ENCODE peak calls at places on chromosomes 6 and 20, in nine cellular contexts. One of them, this sample, is unnamed.
A peak's percentile ranks its signal among the peaks of the same experiment; 100 is the strongest.

GRCh38 chr6:167098825-167099225 is 24.1 kb upstream of the CCR6 start:
- DNase-seq in GM23248: no peak
- DNase-seq in OCI-LY7: no peak
- DNase-seq in GM23338: no peak
- DNase-seq in neural progenitor cell: no peak
- DNase-seq in PC-3: no peak
- DNase-seq in SK-N-SH: no peak
- DNase-seq in HCT116: no peak
- DNase-seq in MM.1S: no peak
- DNase-seq in this sample: no peak

GRCh38 chr6:25481267-25481666 is 170.7 kb upstream of the SCGN start:
- DNase-seq in HCT116: no peak
- DNase-seq in MM.1S: no peak
- DNase-seq in GM23338: no peak
- DNase-seq in SK-N-SH: no peak
- DNase-seq in GM23248: no peak
- DNase-seq in PC-3: no peak
- DNase-seq in neural progenitor cell: no peak
- DNase-seq in OCI-LY7: no peak
- DNase-seq in this sample: no peak

GRCh38 chr6:5967594-5967993 is 39.1 kb downstream of the NRN1 start:
- DNase-seq in PC-3: peak; percentile 6
- DNase-seq in MM.1S: no peak
- DNase-seq in neural progenitor cell: no peak
- DNase-seq in GM23248: peak; percentile 37
- DNase-seq in OCI-LY7: no peak
- DNase-seq in GM23338: no peak
- DNase-seq in HCT116: no peak
- DNase-seq in SK-N-SH: no peak
- DNase-seq in this sample: no peak

GRCh38 chr6:123064038-123064437 is 68.0 kb downstream of the CLVS2 start:
- DNase-seq in GM23248: no peak
- DNase-seq in OCI-LY7: no peak
- DNase-seq in PC-3: no peak
- DNase-seq in GM23338: no peak
- DNase-seq in SK-N-SH: no peak
- DNase-seq in HCT116: no peak
- DNase-seq in MM.1S: no peak
- DNase-seq in neural progenitor cell: no peak
- DNase-seq in this sample: no peak

GRCh38 chr6:129131282-129131681 is 248.3 kb downstream of the LAMA2 start:
- DNase-seq in neural progenitor cell: no peak
- DNase-seq in MM.1S: no peak
- DNase-seq in GM23248: no peak
- DNase-seq in GM23338: no peak
- DNase-seq in SK-N-SH: no peak
- DNase-seq in OCI-LY7: no peak
- DNase-seq in HCT116: no peak
- DNase-seq in PC-3: no peak
- DNase-seq in this sample: no peak

GRCh38 chr6:33343953-33344611 is 26.5 kb upstream of the ZBTB22 start:
- DNase-seq in GM23248: no peak
- DNase-seq in HCT116: no peak
- DNase-seq in MM.1S: peak; percentile 85
- DNase-seq in OCI-LY7: peak; percentile 78
- DNase-seq in PC-3: no peak
- DNase-seq in GM23338: no peak
- DNase-seq in SK-N-SH: no peak
- DNase-seq in neural progenitor cell: no peak
- DNase-seq in this sample: no peak

GRCh38 chr6:154403803-154404202 is 47.2 kb upstream of the IPCEF1 start:
- DNase-seq in MM.1S: no peak
- DNase-seq in GM23338: no peak
- DNase-seq in neural progenitor cell: no peak
- DNase-seq in SK-N-SH: peak; percentile 25
- DNase-seq in OCI-LY7: no peak
- DNase-seq in HCT116: no peak
- DNase-seq in PC-3: peak; percentile 41
- DNase-seq in GM23248: peak; percentile 67
- DNase-seq in this sample: peak; percentile 35

GRCh38 chr20:44967207-44967807 is 995 bp downstream of the STK4 start:
- DNase-seq in PC-3: peak; percentile 29
- DNase-seq in OCI-LY7: peak; percentile 77
- DNase-seq in HCT116: no peak
- DNase-seq in GM23248: peak; percentile 51
- DNase-seq in SK-N-SH: no peak
- DNase-seq in GM23338: no peak
- DNase-seq in MM.1S: peak; percentile 60
- DNase-seq in neural progenitor cell: no peak
- DNase-seq in this sample: no peak

GRCh38 chr20:46838002-46838401 is 56.6 kb upstream of the EYA2 start:
- DNase-seq in MM.1S: no peak
- DNase-seq in HCT116: no peak
- DNase-seq in GM23338: peak; percentile 71
- DNase-seq in PC-3: no peak
- DNase-seq in GM23248: no peak
- DNase-seq in neural progenitor cell: peak; percentile 11
- DNase-seq in SK-N-SH: no peak
- DNase-seq in OCI-LY7: no peak
- DNase-seq in this sample: peak; percentile 23

GRCh38 chr20:64244281-64244805 is 11.2 kb upstream of the PCMTD2 start:
- DNase-seq in OCI-LY7: no peak
- DNase-seq in neural progenitor cell: no peak
- DNase-seq in GM23248: no peak
- DNase-seq in HCT116: no peak
- DNase-seq in PC-3: no peak
- DNase-seq in GM23338: no peak
- DNase-seq in SK-N-SH: no peak
- DNase-seq in MM.1S: no peak
- DNase-seq in this sample: no peak

GRCh38 chr6:38432479-38432878 is 207.2 kb downstream of the BTBD9 start:
- DNase-seq in neural progenitor cell: no peak
- DNase-seq in OCI-LY7: no peak
- DNase-seq in GM23338: no peak
- DNase-seq in PC-3: peak; percentile 55
- DNase-seq in GM23248: peak; percentile 64
- DNase-seq in HCT116: no peak
- DNase-seq in SK-N-SH: no peak
- DNase-seq in MM.1S: no peak
- DNase-seq in this sample: no peak

GRCh38 chr6:3081965-3082364 is 13.7 kb downstream of the RIPK1 start:
- DNase-seq in OCI-LY7: no peak
- DNase-seq in MM.1S: no peak
- DNase-seq in GM23248: no peak
- DNase-seq in SK-N-SH: no peak
- DNase-seq in HCT116: no peak
- DNase-seq in GM23338: no peak
- DNase-seq in neural progenitor cell: peak; percentile 66
- DNase-seq in PC-3: no peak
- DNase-seq in this sample: no peak

GRCh38 chr6:13988049-13988738 is 63.4 kb downstream of the RNF182 start:
- DNase-seq in SK-N-SH: no peak
- DNase-seq in PC-3: no peak
- DNase-seq in MM.1S: no peak
- DNase-seq in neural progenitor cell: no peak
- DNase-seq in OCI-LY7: no peak
- DNase-seq in HCT116: no peak
- DNase-seq in GM23338: no peak
- DNase-seq in GM23248: no peak
- DNase-seq in this sample: no peak

GRCh38 chr20:20331796-20332195 is 36.1 kb upstream of the INSM1 start:
- DNase-seq in GM23248: no peak
- DNase-seq in GM23338: no peak
- DNase-seq in SK-N-SH: no peak
- DNase-seq in PC-3: no peak
- DNase-seq in OCI-LY7: no peak
- DNase-seq in neural progenitor cell: no peak
- DNase-seq in HCT116: no peak
- DNase-seq in MM.1S: no peak
- DNase-seq in this sample: no peak

DNA sequence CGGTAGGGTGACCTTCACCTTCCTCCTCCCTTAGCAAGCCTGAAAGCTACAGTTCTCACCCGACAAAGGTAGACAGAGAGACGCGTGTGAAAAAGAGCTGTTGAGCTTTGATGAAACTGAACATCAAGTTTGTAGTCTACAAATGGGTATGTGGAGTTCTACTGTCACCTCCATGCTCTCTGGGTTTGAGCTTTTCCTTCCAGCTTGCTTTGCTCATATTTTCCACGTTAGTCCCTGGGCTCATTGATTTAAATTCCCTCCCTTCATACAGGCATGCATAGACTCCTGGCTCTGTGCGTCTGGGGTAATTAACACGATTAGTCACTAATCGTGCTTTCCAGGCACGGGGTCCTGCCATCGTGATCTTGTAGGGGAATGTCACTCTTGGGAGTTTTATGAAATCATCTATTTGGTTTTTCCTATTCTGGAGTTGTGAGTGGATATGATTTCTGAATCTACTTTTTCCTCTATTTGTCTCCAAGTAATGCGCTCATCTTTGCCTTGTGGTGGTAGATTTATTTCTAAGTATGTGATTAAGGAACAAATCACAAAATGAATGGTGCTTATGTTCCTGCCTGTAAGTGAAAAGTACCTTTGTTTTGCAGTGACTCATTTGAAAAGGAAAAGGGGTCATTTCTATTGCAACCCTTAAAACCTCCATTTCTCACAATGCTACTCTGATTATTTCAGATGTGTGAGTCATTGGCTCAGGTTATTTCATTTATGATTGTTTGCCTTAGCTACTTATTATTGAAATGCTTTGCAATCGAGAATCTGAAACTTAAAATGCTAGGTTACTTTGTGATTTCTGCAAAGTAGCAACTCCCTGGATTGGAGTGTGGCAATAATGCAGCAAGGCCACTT is 154.6 kb downstream of the ZDHHC14 start:
- DNase-seq in GM23248: peak; percentile 77
- DNase-seq in PC-3: peak; percentile 81
- DNase-seq in HCT116: peak; percentile 72
- DNase-seq in neural progenitor cell: no peak
- DNase-seq in SK-N-SH: no peak
- DNase-seq in MM.1S: no peak
- DNase-seq in OCI-LY7: no peak
- DNase-seq in GM23338: no peak
- DNase-seq in this sample: peak; percentile 20
- TF ChIP-seq EZH2phosphoT487 in GM23248: no peak
- TF ChIP-seq EZH2phosphoT487 in PC-3: no peak
- TF ChIP-seq EZH2phosphoT487 in HCT116: no peak
- TF ChIP-seq EZH2phosphoT487 in neural progenitor cell: no peak
- TF ChIP-seq EZH2phosphoT487 in SK-N-SH: no peak
- TF ChIP-seq EZH2phosphoT487 in MM.1S: no peak
- TF ChIP-seq EZH2phosphoT487 in OCI-LY7: no peak
- TF ChIP-seq EZH2phosphoT487 in GM23338: no peak
- TF ChIP-seq EZH2phosphoT487 in this sample: no peak

DNA sequence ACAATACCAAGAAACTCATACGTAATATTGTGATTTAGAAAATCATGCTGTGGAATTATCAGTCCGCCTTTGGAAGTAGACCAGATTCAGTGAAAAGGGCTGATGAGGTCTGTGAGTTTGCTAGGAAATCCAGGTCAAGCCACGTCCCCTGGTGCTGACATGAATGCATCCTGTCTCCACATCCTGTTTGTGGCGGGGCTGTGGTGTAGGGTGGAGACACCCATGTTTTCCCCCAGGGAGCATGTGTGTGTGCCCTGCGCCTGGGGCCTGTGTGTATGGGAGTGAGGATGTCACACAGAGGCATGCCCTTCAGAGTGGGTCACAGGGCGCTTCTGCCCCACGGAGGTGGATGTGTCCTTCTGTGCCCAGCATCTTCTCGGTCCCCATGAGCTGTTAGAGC is 109.1 kb downstream of the SASH1 start:
- DNase-seq in GM23338: no peak
- DNase-seq in PC-3: no peak
- DNase-seq in OCI-LY7: no peak
- DNase-seq in MM.1S: no peak
- DNase-seq in HCT116: no peak
- DNase-seq in GM23248: no peak
- DNase-seq in neural progenitor cell: no peak
- DNase-seq in SK-N-SH: no peak
- DNase-seq in this sample: no peak
- H3K4me2 ChIP-seq in GM23338: no peak overlapping the region
- H3K4me2 ChIP-seq in PC-3: no peak overlapping the region
- H3K4me2 ChIP-seq in OCI-LY7: no peak overlapping the region
- H3K4me2 ChIP-seq in MM.1S: no peak overlapping the region
- H3K4me2 ChIP-seq in HCT116: no peak overlapping the region
- H3K4me2 ChIP-seq in GM23248: no peak overlapping the region
- H3K4me2 ChIP-seq in neural progenitor cell: no peak overlapping the region
- H3K4me2 ChIP-seq in SK-N-SH: no peak overlapping the region
- H3K4me2 ChIP-seq in this sample: no peak overlapping the region

GRCh38 chr6:43773981-43774775 is 4.2 kb downstream of the VEGFA start:
- DNase-seq in OCI-LY7: no peak
- DNase-seq in PC-3: no peak
- DNase-seq in SK-N-SH: no peak
- DNase-seq in neural progenitor cell: no peak
- DNase-seq in MM.1S: no peak
- DNase-seq in GM23248: no peak
- DNase-seq in HCT116: no peak
- DNase-seq in GM23338: no peak
- DNase-seq in this sample: no peak
- H3K36me3 ChIP-seq in OCI-LY7: peaks cover 28% of the 10 kb centered on the region
- H3K36me3 ChIP-seq in PC-3: peaks cover 65% of the 10 kb centered on the region
- H3K36me3 ChIP-seq in SK-N-SH: peaks cover 18% of the 10 kb centered on the region
- H3K36me3 ChIP-seq in neural progenitor cell: no peaks in the 10 kb centered on the region
- H3K36me3 ChIP-seq in MM.1S: peaks cover 8% of the 10 kb centered on the region
- H3K36me3 ChIP-seq in GM23248: peaks cover 19% of the 10 kb centered on the region
- H3K36me3 ChIP-seq in HCT116: peaks cover 35% of the 10 kb centered on the region
- H3K36me3 ChIP-seq in GM23338: peaks cover 19% of the 10 kb centered on the region
- H3K36me3 ChIP-seq in this sample: no peaks in the 10 kb centered on the region

DNA sequence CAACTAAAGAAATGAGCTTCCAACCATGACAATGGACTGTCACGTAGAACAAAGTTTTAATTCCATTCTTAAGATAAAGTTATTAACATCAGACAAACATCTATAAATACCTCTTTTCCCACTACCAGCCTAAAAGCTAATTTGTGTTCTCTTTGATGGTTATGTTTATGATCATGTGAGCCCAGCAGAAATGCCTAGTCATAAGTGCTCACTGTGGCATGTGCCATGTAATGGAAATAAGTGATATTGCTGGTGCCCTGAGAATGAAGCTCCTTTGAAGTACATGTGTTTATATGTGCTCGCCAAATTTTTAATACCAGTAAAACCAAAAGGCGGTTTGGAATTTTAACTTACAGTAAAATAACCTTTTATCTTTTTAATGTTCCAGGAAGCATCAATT is 205.8 kb downstream of the ISM1 start:
- DNase-seq in PC-3: no peak
- DNase-seq in MM.1S: no peak
- DNase-seq in SK-N-SH: no peak
- DNase-seq in HCT116: no peak
- DNase-seq in neural progenitor cell: no peak
- DNase-seq in OCI-LY7: no peak
- DNase-seq in GM23338: no peak
- DNase-seq in GM23248: no peak
- DNase-seq in this sample: no peak
- TF ChIP-seq EZH2phosphoT487 in PC-3: no peak
- TF ChIP-seq EZH2phosphoT487 in MM.1S: no peak
- TF ChIP-seq EZH2phosphoT487 in SK-N-SH: no peak
- TF ChIP-seq EZH2phosphoT487 in HCT116: no peak
- TF ChIP-seq EZH2phosphoT487 in neural progenitor cell: no peak
- TF ChIP-seq EZH2phosphoT487 in OCI-LY7: no peak
- TF ChIP-seq EZH2phosphoT487 in GM23338: no peak
- TF ChIP-seq EZH2phosphoT487 in GM23248: no peak
- TF ChIP-seq EZH2phosphoT487 in this sample: no peak